ENCODE peak calls at places on chromosomes 5 and 9, in seven cellular contexts. D, Z, G, H, S, O and I are unnamed samples.

GRCh38 chr5:167754501-167754941 is 536.9 kb upstream of the WWC1 start:
- DNase-seq in D (no peak), Z (no peak), G (no peak), H (no peak), S (peak; percentile 70), O (no peak), I (no peak)

GRCh38 chr5:76363385-76364261 is 39.5 kb upstream of the IQGAP2 start:
- DNase-seq in D (no peak), Z (no peak), G (no peak), H (no peak), S (no peak), O (no peak), I (no peak)

GRCh38 chr9:3746296-3747275 is 220.8 kb upstream of the RFX3 start:
- DNase-seq in D (peak; percentile 93), Z (peak; percentile 89), G (peak; percentile 46), H (no peak), S (peak; percentile 52), O (no peak), I (peak; percentile 69)

GRCh38 chr5:87116821-87117512 is 150.7 kb upstream of the RASA1 start:
- DNase-seq in D (peak; percentile 23), Z (peak; percentile 54), G (no peak), H (peak; percentile 74), S (no peak), O (no peak), I (no peak)

GRCh38 chr9:135281151-135281550 is 193.7 kb downstream of the OLFM1 start:
- DNase-seq in D (no peak), Z (no peak), G (no peak), H (no peak), S (no peak), O (no peak), I (no peak)

GRCh38 chr9:109452761-109453160 is 45.3 kb downstream of the PTPN3 start:
- DNase-seq in D (peak; percentile 35), Z (peak; percentile 71), G (peak; percentile 44), H (no peak), S (peak; percentile 73), O (no peak), I (peak; percentile 87)

GRCh38 chr9:34580358-34580757 is 9.2 kb downstream of the CNTFR start:
- DNase-seq in D (no peak), Z (no peak), G (no peak), H (no peak), S (no peak), O (no peak), I (no peak)

GRCh38 chr5:164504141-164504772 is 998.8 kb downstream of the MAT2B start:
- DNase-seq in D (peak; percentile 65), Z (peak; percentile 69), G (peak; percentile 8), H (peak; percentile 3), S (peak; percentile 18), O (no peak), I (peak; percentile 82)

GRCh38 chr5:121525731-121526130 is 326.0 kb upstream of the FTMT start:
- DNase-seq in D (peak; percentile 15), Z (no peak), G (no peak), H (no peak), S (no peak), O (no peak), I (no peak)

GRCh38 chr5:156595132-156595787 is 254.8 kb upstream of the PPP1R2B start:
- DNase-seq in D (peak; percentile 58), Z (no peak), G (no peak), H (no peak), S (no peak), O (no peak), I (peak; percentile 3)

GRCh38 chr5:115460476-115460875 is 84.1 kb downstream of the FEM1C start:
- DNase-seq in D (peak; percentile 96), Z (peak; percentile 92), G (peak; percentile 27), H (peak; percentile 36), S (no peak), O (no peak), I (peak; percentile 57)

GRCh38 chr5:135448071-135448704 is 1.0 kb upstream of the DCANP1 start:
- DNase-seq in D (no peak), Z (no peak), G (no peak), H (no peak), S (no peak), O (no peak), I (no peak)

GRCh38 chr5:6576861-6577501 is 55.9 kb downstream of the NSUN2 start:
- DNase-seq in D (peak; percentile 66), Z (peak; percentile 52), G (peak; percentile 41), H (no peak), S (peak; percentile 21), O (no peak), I (peak; percentile 68)

GRCh38 chr5:6087576-6087975 is 290.8 kb downstream of the MED10 start:
- DNase-seq in D (no peak), Z (no peak), G (no peak), H (no peak), S (no peak), O (no peak), I (no peak)

GRCh38 chr5:61089351-61089750 is 72.9 kb downstream of the SMIM15 start:
- DNase-seq in D (no peak), Z (peak; percentile 28), G (no peak), H (no peak), S (peak; percentile 16), O (no peak), I (peak; percentile 43)

DNA sequence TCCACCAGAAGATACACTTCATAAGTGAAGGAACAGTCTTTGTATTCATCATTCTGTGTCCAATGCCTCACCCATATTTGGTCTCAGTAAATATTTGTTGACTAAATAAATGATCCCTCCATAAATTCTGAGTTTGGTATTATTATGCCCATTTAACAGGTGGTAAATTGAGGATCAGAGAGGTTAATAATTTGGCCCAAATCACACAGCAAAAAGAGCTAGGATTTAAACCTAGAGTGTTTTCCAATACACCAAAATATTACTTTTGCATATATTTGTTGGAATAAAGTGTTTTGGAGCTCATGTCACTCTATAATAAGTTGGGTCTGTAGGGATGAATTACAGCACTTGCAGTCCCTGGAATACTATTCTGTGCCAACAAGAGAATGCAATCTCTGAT is 470.3 kb downstream of the ARHGEF28 start:
- DNase-seq in D (no peak), Z (no peak), G (no peak), H (no peak), S (no peak), O (no peak), I (no peak)
- H3K4me3 ChIP-seq in D (no peak overlapping the region), Z (no peak overlapping the region), G (no peak overlapping the region), H (no peak overlapping the region), S (no peak overlapping the region), O (no peak overlapping the region), I (no peak overlapping the region)

GRCh38 chr5:34656700-34657549 is 797 bp downstream of the RAI14 start:
- DNase-seq in D (no peak), Z (no peak), G (peak; percentile 21), H (peak; percentile 34), S (no peak), O (peak; percentile 45), I (no peak)

GRCh38 chr5:34657550-34657921 is 1.4 kb downstream of the RAI14 start:
- DNase-seq in D (peak; percentile 51), Z (peak; percentile 42), G (peak; percentile 21), H (no peak), S (no peak), O (peak; percentile 29), I (peak; percentile 74)

GRCh38 chr5:34655354-34655991 is 655 bp upstream of the RAI14 start:
- DNase-seq in D (peak; percentile 76), Z (peak; percentile 90), G (peak; percentile 61), H (peak; percentile 23), S (peak; percentile 66), O (peak; percentile 62), I (peak; percentile 79)

GRCh38 chr5:34658023-34658422 is 1.9 kb downstream of the RAI14 start:
- DNase-seq in D (peak; percentile 60), Z (peak; percentile 66), G (peak; percentile 82), H (no peak), S (no peak), O (no peak), I (peak; percentile 47)

GRCh38 chr5:34656001-34656699 is at the start of gene RAI14:
- DNase-seq in D (peak; percentile 73), Z (peak; percentile 85), G (peak; percentile 89), H (peak; percentile 53), S (no peak), O (peak; percentile 89), I (peak; percentile 87)
- TF ChIP-seq CTCF in D (no peak), Z (peak; percentile 21), G (peak; percentile 23), H (no peak), S (no peak), O (peak; percentile 13), I (no peak)

GRCh38 chr5:89397096-89397495 is 514.1 kb upstream of the MEF2C start:
- DNase-seq in D (peak; percentile 50), Z (no peak), G (no peak), H (peak; percentile 52), S (no peak), O (no peak), I (no peak)

GRCh38 chr5:89401659-89402058 is 518.7 kb upstream of the MEF2C start:
- DNase-seq in D (no peak), Z (no peak), G (no peak), H (no peak), S (no peak), O (no peak), I (no peak)

GRCh38 chr5:89399553-89399952 is 516.6 kb upstream of the MEF2C start:
- DNase-seq in D (peak; percentile 65), Z (no peak), G (no peak), H (peak; percentile 8), S (no peak), O (no peak), I (peak; percentile 47)

GRCh38 chr5:89401012-89401411 is 518.0 kb upstream of the MEF2C start:
- DNase-seq in D (no peak), Z (no peak), G (no peak), H (no peak), S (no peak), O (no peak), I (no peak)

DNA sequence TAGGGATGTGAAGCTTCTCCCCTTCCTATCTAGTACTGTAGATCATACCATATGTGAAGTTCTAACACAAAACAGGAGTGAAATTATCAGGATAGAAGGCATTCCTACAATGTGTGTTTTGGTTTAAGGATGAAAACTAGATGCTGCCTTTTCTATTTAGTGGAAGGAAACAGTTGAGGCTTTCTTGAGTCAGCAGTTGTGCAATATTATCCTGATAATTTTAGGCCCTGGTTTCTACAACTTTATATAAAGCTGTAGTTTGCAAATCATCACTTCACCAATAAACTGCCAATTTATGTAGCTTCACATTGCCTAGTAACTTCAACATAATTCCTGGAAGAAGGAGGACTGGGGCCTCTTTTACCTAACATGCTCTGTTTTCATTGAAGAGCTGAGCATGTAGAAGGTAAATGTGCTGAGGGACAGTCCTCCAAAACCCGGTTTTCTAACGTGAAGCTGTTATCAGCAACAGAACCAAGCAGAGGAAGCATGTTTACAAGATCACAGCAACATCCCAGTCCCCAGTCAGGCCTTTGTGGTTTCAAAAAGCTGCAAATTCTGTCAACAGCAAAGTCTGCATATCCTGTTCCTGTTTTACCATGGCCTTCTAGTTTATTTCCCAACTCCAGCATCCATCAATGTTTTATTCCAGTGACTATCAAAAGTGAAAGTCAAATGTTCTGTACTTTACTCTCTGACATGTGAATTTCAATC is 513.4 kb upstream of the MEF2C start:
- DNase-seq in D (peak; percentile 40), Z (peak; percentile 9), G (no peak), H (peak; percentile 20), S (peak; percentile 25), O (no peak), I (peak; percentile 43)
- H3K4me3 ChIP-seq in D (no peak overlapping the region), Z (no peak overlapping the region), G (no peak overlapping the region), H (peak overlapping the region; percentile 26), S (no peak overlapping the region), O (no peak overlapping the region), I (no peak overlapping the region)

DNA sequence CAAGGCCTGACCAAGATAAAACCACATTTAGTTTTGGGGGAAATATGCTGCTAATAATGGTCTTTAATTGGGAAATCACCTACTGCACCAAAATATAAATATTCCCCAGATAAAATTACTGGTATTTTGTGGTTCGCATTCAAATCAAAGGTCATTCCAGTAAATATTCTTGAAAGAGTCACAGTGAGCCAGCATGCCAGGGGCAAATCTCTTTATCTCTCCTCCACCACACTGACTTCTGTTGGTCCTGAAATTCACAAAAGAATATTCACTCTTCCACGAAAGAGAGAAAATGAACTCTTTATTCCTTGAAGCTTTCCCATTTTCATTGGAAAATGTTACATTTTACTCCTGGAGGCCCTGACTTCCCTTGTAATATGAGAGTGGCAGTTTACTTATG is 39.8 kb downstream of the ZNF366 start:
- DNase-seq in D (no peak), Z (no peak), G (no peak), H (no peak), S (no peak), O (no peak), I (no peak)
- TF ChIP-seq CTCF in D (no peak), Z (no peak), G (no peak), H (no peak), S (no peak), O (no peak), I (no peak)